ENCODE peak calls at places on chromosomes 5 and 9, in four cellular contexts. D, V, G and M are unnamed samples.

GRCh38 chr5:111927191-111927590 is 170.2 kb upstream of the NREP start:
- DNase-seq in D (peak), V (no peak), G (peak), M (no peak)

GRCh38 chr5:141880961-141881801 is 3.0 kb upstream of the PCDH1 start:
- DNase-seq in D (no peak), V (no peak), G (no peak), M (no peak)

GRCh38 chr9:95109456-95109855 is 208.1 kb downstream of the FANCC start:
- DNase-seq in D (no peak), V (peak), G (no peak), M (no peak)

GRCh38 chr9:126605792-126606482 is 7.8 kb upstream of the LMX1B start:
- DNase-seq in D (no peak), V (no peak), G (no peak), M (no peak)

GRCh38 chr5:175710361-175710760 is 52.5 kb downstream of the HRH2 start:
- DNase-seq in D (no peak), V (peak), G (no peak), M (no peak)

GRCh38 chr9:74025402-74025894 is 471.7 kb upstream of the RORB start:
- DNase-seq in D (no peak), V (no peak), G (peak), M (no peak)

GRCh38 chr9:7145361-7146069 is 387.7 kb downstream of the KDM4C start:
- DNase-seq in D (peak), V (no peak), G (no peak), M (no peak)

GRCh38 chr9:28792736-28793135 is 1219.5 kb upstream of the C9orf72 start:
- DNase-seq in D (no peak), V (no peak), G (no peak), M (no peak)

GRCh38 chr9:39588056-39588814 is 232.8 kb downstream of the SPATA31A1 start:
- DNase-seq in D (no peak), V (no peak), G (no peak), M (peak)

GRCh38 chr9:76181020-76181641 is 213.1 kb downstream of the RFK start:
- DNase-seq in D (peak), V (no peak), G (peak), M (no peak)

GRCh38 chr5:82620957-82621600 is 342.9 kb upstream of the RPS23 start:
- DNase-seq in D (no peak), V (no peak), G (peak), M (no peak)

GRCh38 chr5:89686081-89686765 is 723.3 kb downstream of the CETN3 start:
- DNase-seq in D (no peak), V (no peak), G (no peak), M (no peak)

GRCh38 chr5:139662617-139663016 is 14.5 kb downstream of the CXXC5 start:
- DNase-seq in D (no peak), V (no peak), G (no peak), M (no peak)

GRCh38 chr5:146805099-146805498 is 73.5 kb downstream of the PPP2R2B start:
- DNase-seq in D (no peak), V (no peak), G (peak), M (no peak)

GRCh38 chr5:132176543-132176945 is 51.1 kb downstream of the P4HA2 start:
- DNase-seq in D (no peak), V (no peak), G (no peak), M (no peak)

GRCh38 chr5:2740051-2740848 is 11.2 kb downstream of the IRX2 start:
- DNase-seq in D (no peak), V (peak), G (no peak), M (peak)

GRCh38 chr9:83066771-83067170 is 3.8 kb upstream of the RASEF start:
- DNase-seq in D (peak), V (no peak), G (peak), M (no peak)

GRCh38 chr5:1298723-1299510 is 4.0 kb upstream of the TERT start:
- DNase-seq in D (no peak), V (peak), G (no peak), M (peak)

GRCh38 chr5:79109527-79110492 is 1.8 kb upstream of the BHMT start:
- DNase-seq in D (no peak), V (no peak), G (no peak), M (no peak)

GRCh38 chr9:90914868-90915483 is 113.4 kb downstream of the SYK start:
- DNase-seq in D (peak), V (peak), G (peak), M (no peak)

GRCh38 chr5:36744678-36745659 is 131.6 kb upstream of the NIPBL start:
- DNase-seq in D (peak), V (peak), G (peak), M (peak)

GRCh38 chr9:76510041-76510440 is 51.1 kb downstream of the GCNT1 start:
- DNase-seq in D (peak), V (no peak), G (peak), M (no peak)

GRCh38 chr9:101566904-101567724 is 27.7 kb downstream of the PPP3R2 start:
- DNase-seq in D (peak), V (no peak), G (peak), M (no peak)

GRCh38 chr9:93028448-93029006 is 30.0 kb upstream of the SUSD3 start:
- DNase-seq in D (no peak), V (no peak), G (no peak), M (no peak)

GRCh38 chr9:29697011-29697410 is 2123.7 kb upstream of the C9orf72 start:
- DNase-seq in D (no peak), V (no peak), G (peak), M (no peak)

GRCh38 chr5:132915681-132916080 is 42.2 kb downstream of the LEAP2 start:
- DNase-seq in D (peak), V (no peak), G (no peak), M (no peak)

GRCh38 chr9:69554945-69555344 is 117.2 kb downstream of the APBA1 start:
- DNase-seq in D (peak), V (no peak), G (peak), M (no peak)

GRCh38 chr9:15178621-15179020 is 128.4 kb downstream of the TTC39B start:
- DNase-seq in D (no peak), V (no peak), G (no peak), M (no peak)

GRCh38 chr5:101658433-101658832 is 637.7 kb downstream of the SLCO4C1 start:
- DNase-seq in D (no peak), V (no peak), G (peak), M (no peak)

GRCh38 chr9:98101868-98102273 is 17.2 kb downstream of the TRIM14 start:
- DNase-seq in D (peak), V (peak), G (peak), M (no peak)

GRCh38 chr5:68114641-68115040 is 100.9 kb upstream of the PIK3R1 start:
- DNase-seq in D (peak), V (no peak), G (peak), M (no peak)

GRCh38 chr5:58181578-58182286 is 278.2 kb downstream of the PLK2 start:
- DNase-seq in D (no peak), V (no peak), G (no peak), M (no peak)
- H3K27ac ChIP-seq in D (no peak), V (no peak), G (no peak), M (no peak)

GRCh38 chr9:131228096-131228495 is 48.2 kb downstream of the FAM78A start:
- DNase-seq in D (no peak), V (no peak), G (no peak), M (no peak)
- H3K4me3 ChIP-seq in D (no peak), V (peak), G (no peak), M (peak)

GRCh38 chr5:4022991-4023390 is 427.4 kb downstream of the IRX1 start:
- DNase-seq in D (no peak), V (no peak), G (no peak), M (no peak)

GRCh38 chr5:4027335-4027734 is 431.7 kb downstream of the IRX1 start:
- DNase-seq in D (no peak), V (no peak), G (peak), M (no peak)

GRCh38 chr5:4023701-4024100 is 428.1 kb downstream of the IRX1 start:
- DNase-seq in D (no peak), V (no peak), G (no peak), M (no peak)

DNA sequence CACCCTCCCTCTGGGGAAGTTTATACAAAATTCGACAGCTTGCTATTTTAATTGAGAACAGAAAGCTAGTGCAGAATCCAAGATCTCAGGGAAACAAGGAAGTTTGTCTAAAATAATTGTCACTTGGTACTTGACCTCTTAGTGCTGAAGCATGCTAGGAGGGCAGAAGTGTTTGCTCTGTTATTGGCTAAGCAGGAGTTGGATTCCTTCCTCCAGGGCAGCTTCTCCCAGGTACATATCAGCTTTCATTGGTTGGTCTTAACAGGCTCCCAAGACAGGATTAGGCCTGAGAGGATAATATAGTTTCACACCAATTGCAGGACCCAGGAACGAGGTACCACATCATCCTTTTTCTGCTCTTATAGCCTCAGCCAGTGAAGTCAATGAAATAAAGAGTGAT is 432.8 kb downstream of the IRX1 start:
- DNase-seq in D (no peak), V (no peak), G (no peak), M (no peak)
- H3K27ac ChIP-seq in D (no peak), V (no peak), G (no peak), M (no peak)

GRCh38 chr9:130432796-130433167 is 12.0 kb upstream of the ASS1 start:
- DNase-seq in D (no peak), V (no peak), G (no peak), M (no peak)
- H3K4me3 ChIP-seq in D (no peak), V (no peak), G (no peak), M (peak)

DNA sequence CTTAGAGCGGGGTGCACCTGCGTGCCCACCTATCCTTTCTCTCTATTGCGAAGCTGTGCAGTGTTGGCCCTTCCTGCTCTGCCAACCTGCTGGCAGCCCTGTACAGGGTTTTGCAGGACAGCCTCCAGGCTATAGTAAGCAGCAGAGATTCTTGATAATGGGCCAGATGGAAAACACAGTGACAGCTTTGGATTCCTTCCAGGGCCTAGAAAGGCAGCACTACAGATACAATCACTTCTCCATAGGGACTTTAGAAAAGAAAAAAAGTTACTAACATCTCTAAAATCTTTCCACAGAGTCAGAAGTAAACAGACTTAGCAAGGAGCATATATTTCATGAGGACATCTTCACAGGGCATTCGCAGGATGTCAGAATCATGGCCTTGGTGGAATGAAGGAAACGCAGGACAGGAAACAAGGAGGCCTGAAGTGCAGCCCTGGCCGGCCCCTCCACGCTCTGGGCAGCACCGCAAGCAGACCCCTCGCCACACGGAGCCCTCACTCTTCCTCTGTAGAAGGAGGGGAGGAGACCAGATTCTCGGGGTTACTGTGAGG is 172.1 kb upstream of the GAS1 start:
- DNase-seq in D (peak), V (no peak), G (peak), M (no peak)
- H3K27ac ChIP-seq in D (peak), V (no peak), G (no peak), M (no peak)

GRCh38 chr5:171898879-171899278 is 107.6 kb downstream of the FBXW11 start:
- DNase-seq in D (no peak), V (no peak), G (no peak), M (no peak)
- H3K4me3 ChIP-seq in D (no peak), V (no peak), G (no peak), M (no peak)

GRCh38 chr5:125176005-125176390 is 429.6 kb upstream of the ZNF608 start:
- DNase-seq in D (no peak), V (no peak), G (no peak), M (no peak)
- H3K27ac ChIP-seq in D (no peak), V (no peak), G (no peak), M (no peak)

DNA sequence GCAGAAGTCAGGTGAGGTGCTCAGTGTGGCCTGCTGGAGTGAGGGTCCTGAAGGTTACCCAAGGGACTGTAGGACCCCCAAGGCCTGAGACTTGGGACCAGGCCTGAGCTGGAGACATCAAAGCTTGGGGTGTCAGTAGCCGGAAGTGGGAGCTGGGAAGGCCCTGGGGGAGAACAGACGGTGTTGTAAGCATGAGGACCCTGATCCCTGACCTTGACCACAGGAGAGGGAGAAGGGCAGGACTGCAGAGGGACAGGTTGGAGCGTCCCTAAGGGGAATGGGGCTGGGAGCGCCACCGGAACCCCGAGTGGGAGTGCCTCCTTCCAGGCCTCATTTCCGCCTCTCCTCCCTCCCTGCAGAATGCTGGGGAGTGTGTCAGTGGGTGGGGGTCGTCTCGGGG is 533 bp downstream of the TTC16 start:
- DNase-seq in D (no peak), V (no peak), G (no peak), M (no peak)
- H3K4me3 ChIP-seq in D (no peak), V (peak), G (peak), M (peak)